ENCODE peak calls at places on chromosome 16, in six cellular contexts. K is ascending aorta; G is CD8-positive, alpha-beta T cell; E is foreskin fibroblast; Y is A549; W is fibroblast of pulmonary artery. S is an unnamed sample.

GRCh38 chr16:1537763-1538289 is 4.4 kb downstream of the TMEM204 start:
- DNase-seq in W (no peak), E (no peak), K (no peak), Y (no peak), G (peak), S (no peak)

GRCh38 chr16:25721439-25721838 is 29.7 kb downstream of the HS3ST4 start:
- DNase-seq in Y (no peak), W (no peak), G (no peak), K (no peak), E (no peak), S (no peak)

GRCh38 chr16:7550096-7550495 is 217.5 kb downstream of the RBFOX1 start:
- DNase-seq in W (no peak), K (no peak), Y (no peak), E (no peak), G (no peak), S (no peak)

GRCh38 chr16:17511340-17511739 is 40.6 kb upstream of the XYLT1 start:
- DNase-seq in K (no peak), W (no peak), Y (no peak), E (peak), G (no peak), S (no peak)

GRCh38 chr16:89918453-89919347 is at the start of gene MC1R:
- DNase-seq in G (peak), E (peak), W (peak), K (no peak), Y (peak), S (no peak)

GRCh38 chr16:87241135-87241771 is 75.9 kb downstream of the C16orf95 start:
- DNase-seq in W (no peak), Y (no peak), K (no peak), G (no peak), E (no peak), S (no peak)

GRCh38 chr16:51638338-51639135 is 487.5 kb upstream of the SALL1 start:
- DNase-seq in K (no peak), Y (no peak), G (no peak), W (peak), E (peak), S (no peak)

GRCh38 chr16:75273054-75273925 is 21.9 kb upstream of the BCAR1 start:
- DNase-seq in E (peak), K (no peak), W (no peak), G (no peak), Y (no peak), S (no peak)

GRCh38 chr16:1871974-1872635 is at the start of gene MEIOB:
- DNase-seq in G (peak), K (no peak), E (peak), W (no peak), Y (peak), S (no peak)

GRCh38 chr16:50498756-50499155 is 49.4 kb upstream of the NKD1 start:
- DNase-seq in Y (no peak), G (no peak), W (peak), K (peak), E (no peak), S (no peak)

GRCh38 chr16:58733248-58733670 is 857 bp downstream of the GOT2 start:
- DNase-seq in K (peak), G (no peak), Y (no peak), W (peak), E (peak), S (no peak)

GRCh38 chr16:47229651-47230050 is 85.9 kb upstream of the NETO2 start:
- DNase-seq in K (no peak), W (no peak), E (no peak), G (no peak), Y (no peak), S (no peak)

GRCh38 chr16:19033761-19034160 is 33.7 kb upstream of the COQ7 start:
- DNase-seq in E (no peak), W (no peak), K (no peak), Y (no peak), G (no peak), S (no peak)

GRCh38 chr16:58030136-58030840 is 4.7 kb downstream of the MMP15 start:
- DNase-seq in W (no peak), E (no peak), Y (no peak), G (no peak), K (no peak), S (no peak)

GRCh38 chr16:2156025-2156848 is 655 bp downstream of the TRAF7 start:
- DNase-seq in E (peak), Y (no peak), W (peak), G (no peak), K (no peak), S (no peak)

GRCh38 chr16:4298761-4299522 is 16.9 kb upstream of the GLIS2 start:
- DNase-seq in K (peak), W (peak), G (no peak), E (peak), Y (peak), S (peak)

GRCh38 chr16:48385272-48385953 is at the start of gene SIAH1:
- DNase-seq in K (peak), Y (peak), G (peak), E (peak), W (peak), S (no peak)

GRCh38 chr16:71188956-71189712 is 41.4 kb downstream of the HYDIN start:
- DNase-seq in Y (no peak), W (no peak), K (no peak), E (no peak), G (no peak), S (no peak)

GRCh38 chr16:22787456-22788189 is 26.3 kb upstream of the HS3ST2 start:
- DNase-seq in G (no peak), W (no peak), Y (no peak), E (peak), K (no peak), S (peak)

GRCh38 chr16:70694088-70694487 is 8.2 kb upstream of the MTSS2 start:
- DNase-seq in K (no peak), Y (peak), G (no peak), E (peak), W (peak), S (no peak)

GRCh38 chr16:78505544-78506371 is 406.3 kb downstream of the WWOX start:
- DNase-seq in K (peak), G (no peak), Y (no peak), E (no peak), W (no peak), S (no peak)

GRCh38 chr16:51245306-51245705 is 94.2 kb upstream of the SALL1 start:
- DNase-seq in E (no peak), K (no peak), G (no peak), Y (no peak), W (no peak), S (no peak)

GRCh38 chr16:72467157-72467759 is 295.3 kb upstream of the PMFBP1 start:
- DNase-seq in W (peak), Y (peak), E (peak), G (no peak), K (no peak), S (no peak)

GRCh38 chr16:27174007-27174406 is 29.3 kb upstream of the KDM8 start:
- DNase-seq in E (no peak), G (peak), Y (no peak), K (no peak), W (no peak), S (no peak)

GRCh38 chr16:89094252-89094901 is 725 bp downstream of the ACSF3 start:
- DNase-seq in Y (peak), G (peak), W (no peak), E (peak), K (no peak), S (no peak)

GRCh38 chr16:67833035-67833417 is 9.1 kb upstream of the THAP11 start:
- DNase-seq in K (no peak), G (no peak), E (peak), W (peak), Y (no peak), S (no peak)

DNA sequence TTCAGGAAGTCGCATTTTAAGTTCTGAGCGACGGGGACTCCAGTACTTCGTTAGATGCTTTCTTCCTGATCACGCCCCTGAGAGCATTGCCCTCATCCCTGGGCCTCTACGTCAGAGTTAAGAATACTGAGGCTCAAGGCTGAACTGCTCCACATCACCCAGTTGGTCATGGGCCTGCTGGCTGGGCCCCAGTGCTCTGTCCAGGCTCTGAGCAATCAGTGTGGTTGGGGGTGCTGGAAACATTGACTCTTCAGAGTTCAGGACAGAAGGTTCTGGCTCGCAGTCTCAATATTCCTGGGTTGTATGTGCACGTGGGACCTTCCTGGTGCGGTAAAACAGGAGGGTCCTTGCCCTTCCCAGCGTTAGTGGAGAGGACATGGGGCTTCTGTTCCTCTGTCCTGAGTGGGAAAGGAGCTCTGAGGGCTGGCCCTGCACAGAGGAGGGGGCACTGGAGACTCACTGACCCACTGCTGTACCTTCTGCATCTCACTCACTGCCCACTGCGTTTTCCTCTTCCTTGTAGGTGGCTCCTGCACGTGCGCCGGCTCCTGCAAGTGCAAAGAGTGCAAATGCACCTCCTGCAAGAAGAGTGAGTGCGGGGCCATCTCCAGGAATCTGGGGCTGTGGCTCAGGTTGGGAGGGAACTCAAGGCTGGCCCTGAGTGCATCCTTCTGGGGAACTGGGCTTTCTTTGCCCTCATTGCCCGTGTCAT is 518 bp downstream of the MT1E start:
- DNase-seq in W (peak), E (peak), Y (no peak), G (no peak), K (peak), S (no peak)
- H3K4me3 ChIP-seq in W (peak), E (peak), Y (no peak), G (peak), K (peak), S (peak)

DNA sequence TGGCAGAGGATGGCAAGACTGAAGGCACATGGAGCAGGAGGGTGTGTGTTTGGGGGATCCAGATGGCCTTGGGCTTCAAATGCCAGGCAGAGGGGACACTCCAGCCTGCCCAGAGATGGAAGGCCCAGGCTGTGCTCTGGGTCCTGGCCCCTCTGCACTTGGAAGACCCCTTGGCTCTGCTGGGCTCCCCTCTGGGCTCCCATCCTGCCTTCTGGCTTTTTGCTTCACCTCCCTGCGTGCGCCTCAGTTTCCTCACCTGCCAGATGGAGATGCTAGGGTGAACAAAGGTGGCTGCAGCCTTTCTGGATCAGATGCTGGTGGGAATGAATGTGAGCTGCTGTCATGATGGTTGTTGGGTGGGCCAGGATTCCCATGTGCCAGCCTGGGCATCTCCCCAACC is 3.0 kb downstream of the SNN start:
- DNase-seq in K (no peak), W (no peak), E (no peak), G (no peak), Y (no peak), S (no peak)
- H3K4me3 ChIP-seq in K (no peak), W (no peak), E (no peak), G (no peak), Y (no peak), S (no peak)

DNA sequence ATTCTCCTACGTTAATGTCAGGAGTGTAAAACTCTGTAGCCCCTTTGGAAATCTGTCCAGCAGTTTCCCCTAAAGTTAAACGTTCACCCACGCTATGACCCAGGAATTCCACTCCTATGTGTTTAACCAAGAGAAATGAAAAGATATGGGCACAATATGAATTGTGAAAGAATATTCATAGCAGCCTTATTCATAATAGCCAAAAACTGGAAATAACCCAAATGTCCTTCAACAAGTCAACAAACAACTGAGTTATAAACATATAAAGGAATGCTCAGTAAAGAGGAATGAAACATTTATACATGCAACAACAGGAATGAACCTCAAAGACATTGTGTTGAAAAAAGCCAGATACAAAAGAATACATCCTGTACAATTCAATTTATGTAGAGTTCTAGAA is 286.8 kb upstream of the CDH5 start:
- DNase-seq in G (no peak), Y (no peak), W (peak), E (peak), K (no peak), S (no peak)
- H3K4me3 ChIP-seq in G (no peak), Y (no peak), W (no peak), E (no peak), K (no peak), S (no peak)

GRCh38 chr16:3183445-3184139 is 4.4 kb upstream of the OR1F1 start:
- DNase-seq in E (no peak), G (no peak), Y (no peak), K (no peak), W (no peak), S (no peak)
- H3K4me3 ChIP-seq in E (peak), G (peak), Y (peak), K (peak), W (peak), S (peak)